ENCODE peak calls at places on chromosomes 6 and 20, in ten cellular contexts. N is breast epithelium; Y is CD8-positive, alpha-beta T cell; Q is IMR-90; M is heart right ventricle; U is astrocyte; O is cardiac muscle cell; W is aorta; F is AG04450; Z is right lobe of liver. X is an unnamed sample.

GRCh38 chr6:158536084-158536890 is 23.6 kb upstream of the TMEM181 start:
- DNase-seq in N (no peak), Y (peak), Q (peak), M (peak), U (peak), O (peak), W (peak), F (no peak), Z (peak), X (no peak)

GRCh38 chr20:32312718-32313424 is 35.4 kb downstream of the KIF3B start:
- DNase-seq in N (no peak), Y (no peak), Q (no peak), M (no peak), U (no peak), O (no peak), W (no peak), F (no peak), Z (no peak), X (no peak)

GRCh38 chr6:44630125-44631028 is 242.9 kb downstream of the CDC5L start:
- DNase-seq in N (no peak), Y (peak), Q (peak), M (no peak), U (peak), O (peak), W (no peak), F (peak), Z (no peak), X (no peak)

GRCh38 chr6:115358616-115359015 is 702.1 kb downstream of the FRK start:
- DNase-seq in N (no peak), Y (no peak), Q (no peak), M (no peak), U (no peak), O (no peak), W (no peak), F (no peak), Z (no peak), X (no peak)

GRCh38 chr6:82185948-82186347 is 61.6 kb downstream of the IBTK start:
- DNase-seq in N (no peak), Y (no peak), Q (no peak), M (no peak), U (no peak), O (peak), W (no peak), F (no peak), Z (no peak), X (no peak)

GRCh38 chr6:38273325-38273724 is 366.4 kb downstream of the BTBD9 start:
- DNase-seq in N (no peak), Y (no peak), Q (peak), M (no peak), U (peak), O (peak), W (no peak), F (no peak), Z (no peak), X (no peak)

GRCh38 chr20:32004963-32005362 is 5.3 kb upstream of the CCM2L start:
- DNase-seq in N (no peak), Y (no peak), Q (peak), M (no peak), U (no peak), O (peak), W (no peak), F (no peak), Z (no peak), X (no peak)

GRCh38 chr6:121686611-121687023 is 251.2 kb downstream of the GJA1 start:
- DNase-seq in N (no peak), Y (no peak), Q (no peak), M (peak), U (no peak), O (no peak), W (peak), F (no peak), Z (no peak), X (no peak)

GRCh38 chr20:51319522-51319921 is 223.0 kb downstream of the NFATC2 start:
- DNase-seq in N (no peak), Y (no peak), Q (no peak), M (no peak), U (no peak), O (no peak), W (no peak), F (no peak), Z (no peak), X (no peak)

GRCh38 chr6:84197708-84198107 is 29.7 kb downstream of the CEP162 start:
- DNase-seq in N (no peak), Y (no peak), Q (no peak), M (no peak), U (no peak), O (no peak), W (no peak), F (no peak), Z (no peak), X (no peak)

GRCh38 chr6:155050311-155050710 is 55.2 kb downstream of the TIAM2 start:
- DNase-seq in N (no peak), Y (no peak), Q (peak), M (no peak), U (peak), O (no peak), W (no peak), F (no peak), Z (no peak), X (no peak)

GRCh38 chr6:360791-361373 is 30.7 kb upstream of the IRF4 start:
- DNase-seq in N (no peak), Y (no peak), Q (no peak), M (no peak), U (no peak), O (no peak), W (no peak), F (no peak), Z (no peak), X (no peak)

GRCh38 chr6:14722001-14722567 is 523.8 kb upstream of the JARID2 start:
- DNase-seq in N (no peak), Y (no peak), Q (no peak), M (no peak), U (no peak), O (no peak), W (no peak), F (no peak), Z (no peak), X (no peak)

GRCh38 chr6:14726816-14727493 is 518.9 kb upstream of the JARID2 start:
- DNase-seq in N (no peak), Y (no peak), Q (peak), M (no peak), U (peak), O (no peak), W (no peak), F (no peak), Z (no peak), X (no peak)

GRCh38 chr6:14723535-14724086 is 522.3 kb upstream of the JARID2 start:
- DNase-seq in N (no peak), Y (no peak), Q (no peak), M (no peak), U (no peak), O (no peak), W (no peak), F (no peak), Z (no peak), X (no peak)

GRCh38 chr6:14722704-14723103 is 523.2 kb upstream of the JARID2 start:
- DNase-seq in N (no peak), Y (no peak), Q (no peak), M (no peak), U (no peak), O (no peak), W (no peak), F (no peak), Z (no peak), X (no peak)

DNA sequence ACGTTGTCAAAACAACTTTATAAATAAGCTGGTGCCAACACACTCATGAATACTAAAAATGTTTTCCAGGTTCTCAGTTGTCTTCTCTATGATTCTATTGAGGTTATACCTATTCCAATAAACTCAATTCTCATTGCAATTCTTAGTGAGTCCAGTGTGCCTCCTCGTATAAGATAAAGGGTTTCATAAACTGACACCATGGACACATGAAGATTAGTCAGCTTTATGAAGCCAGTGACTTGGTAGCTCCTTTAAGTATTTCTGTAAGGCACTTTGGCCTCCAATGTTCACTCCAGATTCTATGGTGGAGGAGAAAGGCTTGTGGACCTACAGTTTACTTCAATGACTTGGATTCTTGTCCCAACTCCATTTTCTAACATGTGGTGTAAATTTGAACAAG is 521.3 kb upstream of the JARID2 start:
- DNase-seq in N (no peak), Y (no peak), Q (no peak), M (no peak), U (no peak), O (no peak), W (no peak), F (no peak), Z (no peak), X (no peak)
- H3K27ac ChIP-seq in N (no peak), Y (no peak), Q (no peak), M (no peak), U (no peak), O (no peak), W (no peak), F (no peak), Z (no peak), X (no peak)

GRCh38 chr6:111952326-111952725 is 79.1 kb upstream of the FYN start:
- DNase-seq in N (no peak), Y (no peak), Q (no peak), M (no peak), U (no peak), O (no peak), W (no peak), F (no peak), Z (no peak), X (no peak)
- H3K27ac ChIP-seq in N (no peak), Y (no peak), Q (no peak), M (no peak), U (no peak), O (no peak), W (no peak), F (no peak), Z (no peak), X (peak)

DNA sequence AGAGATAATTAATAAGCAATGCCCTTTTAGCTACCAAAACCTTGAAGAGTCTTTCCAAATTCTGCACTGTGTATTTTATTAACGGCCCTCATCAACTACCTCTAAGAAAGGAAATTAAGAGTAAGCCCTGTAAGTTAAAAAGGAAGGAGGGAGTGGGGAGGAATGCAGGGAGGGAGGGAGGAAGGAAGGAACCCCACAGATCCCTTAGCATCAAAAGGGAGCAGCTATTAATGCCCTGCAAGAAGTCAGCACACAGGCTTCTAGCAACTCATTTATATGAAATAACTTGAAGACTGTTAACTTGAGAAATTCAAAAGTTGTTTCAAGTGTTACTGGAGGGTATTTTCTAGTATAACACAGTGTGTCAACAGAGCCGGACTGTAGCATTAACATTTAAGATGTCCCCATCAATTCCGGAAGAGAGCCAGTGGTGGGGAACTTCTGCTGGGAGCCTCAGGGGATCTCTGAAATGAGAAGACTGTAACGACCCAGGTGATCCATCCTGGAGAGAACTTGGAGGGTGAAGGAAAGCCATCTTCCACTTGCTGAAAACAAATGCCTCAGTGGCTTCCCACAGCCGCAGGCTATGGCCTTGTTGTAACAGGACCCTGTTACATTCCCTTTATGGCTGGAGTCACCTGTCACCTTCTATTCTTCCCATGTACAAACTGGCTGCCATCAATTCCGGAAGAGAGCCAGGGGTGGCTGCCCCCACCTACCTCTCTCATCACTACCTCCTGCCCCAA is 33.2 kb downstream of the SLC22A23 start:
- DNase-seq in N (no peak), Y (no peak), Q (no peak), M (no peak), U (no peak), O (no peak), W (no peak), F (no peak), Z (no peak), X (no peak)
- H3K27ac ChIP-seq in N (no peak), Y (no peak), Q (no peak), M (no peak), U (no peak), O (no peak), W (no peak), F (no peak), Z (no peak), X (no peak)

DNA sequence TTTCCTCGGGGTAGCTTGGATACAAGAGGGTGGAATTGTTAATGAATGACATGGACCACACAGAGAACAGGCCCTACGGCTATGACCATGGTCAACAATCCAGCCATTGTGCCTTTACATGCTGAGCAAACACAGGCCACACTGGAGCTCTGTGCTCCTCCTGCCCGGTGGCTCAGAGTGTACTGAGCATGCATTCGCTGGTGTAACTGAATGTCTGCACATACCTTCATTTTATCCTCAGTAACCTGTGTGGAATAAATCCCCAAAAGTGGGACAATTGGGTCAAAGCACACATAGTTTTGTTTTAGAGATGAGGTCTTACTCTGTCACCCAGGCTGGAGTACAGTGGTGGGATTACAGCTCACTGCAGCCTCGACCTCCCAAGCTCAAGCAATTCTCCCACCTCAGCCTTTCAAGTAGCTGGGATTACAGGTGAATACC is 32.8 kb downstream of the LRP11 start:
- DNase-seq in N (peak), Y (no peak), Q (no peak), M (no peak), U (no peak), O (no peak), W (no peak), F (no peak), Z (no peak), X (no peak)
- H3K27ac ChIP-seq in N (peak), Y (no peak), Q (peak), M (no peak), U (no peak), O (no peak), W (no peak), F (peak), Z (no peak), X (no peak)

DNA sequence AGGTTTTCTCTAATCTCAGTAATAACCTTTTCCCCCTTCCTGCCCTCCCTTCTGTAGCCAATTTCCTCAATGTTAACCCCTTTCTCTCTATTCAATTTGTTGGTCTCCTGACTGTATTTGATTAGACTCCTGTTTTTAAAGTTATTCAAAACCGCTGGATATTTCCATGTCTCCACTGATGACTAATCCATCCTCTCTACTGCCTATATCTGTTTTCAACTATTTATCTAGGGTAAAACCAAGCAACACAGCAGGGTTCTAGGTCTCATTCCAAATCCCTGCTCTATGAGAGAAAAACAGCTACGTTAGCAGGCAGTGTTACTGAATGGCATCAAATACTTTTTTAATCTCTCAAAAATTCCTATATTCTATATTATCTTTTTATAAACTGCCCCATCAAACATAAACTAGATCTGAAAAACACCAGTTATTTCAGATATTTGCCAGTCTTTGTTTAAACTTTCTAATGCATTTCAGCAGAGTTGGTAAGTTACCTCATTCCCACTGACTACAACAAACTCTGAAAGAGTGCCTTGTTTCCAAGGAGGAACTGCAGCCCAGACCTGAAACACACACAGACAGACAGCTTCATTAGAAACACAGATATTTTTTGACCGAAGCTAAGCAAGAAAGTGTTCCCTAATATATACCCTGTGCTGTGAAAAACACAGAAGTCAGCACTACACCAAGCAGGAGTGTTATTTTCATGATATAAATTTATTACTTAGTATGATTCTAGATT is 8.2 kb downstream of the RTN4IP1 start:
- DNase-seq in N (no peak), Y (no peak), Q (peak), M (no peak), U (peak), O (peak), W (no peak), F (no peak), Z (no peak), X (no peak)
- H3K27ac ChIP-seq in N (peak), Y (no peak), Q (no peak), M (no peak), U (peak), O (no peak), W (no peak), F (no peak), Z (no peak), X (no peak)

GRCh38 chr6:12955996-12956395 is 239.4 kb downstream of the PHACTR1 start:
- DNase-seq in N (no peak), Y (no peak), Q (no peak), M (no peak), U (no peak), O (no peak), W (no peak), F (no peak), Z (no peak), X (no peak)

GRCh38 chr6:12957321-12958051 is 240.9 kb downstream of the PHACTR1 start:
- DNase-seq in N (no peak), Y (peak), Q (peak), M (peak), U (peak), O (peak), W (peak), F (peak), Z (peak), X (no peak)

GRCh38 chr6:12961761-12962160 is 245.2 kb downstream of the PHACTR1 start:
- DNase-seq in N (no peak), Y (no peak), Q (no peak), M (no peak), U (no peak), O (no peak), W (no peak), F (no peak), Z (no peak), X (no peak)

GRCh38 chr6:12956991-12957320 is 240.4 kb downstream of the PHACTR1 start:
- DNase-seq in N (no peak), Y (no peak), Q (no peak), M (no peak), U (no peak), O (no peak), W (no peak), F (no peak), Z (no peak), X (no peak)

GRCh38 chr6:12958052-12958706 is 241.6 kb downstream of the PHACTR1 start:
- DNase-seq in N (no peak), Y (no peak), Q (no peak), M (no peak), U (peak), O (peak), W (no peak), F (no peak), Z (no peak), X (no peak)
- H3K27ac ChIP-seq in N (no peak), Y (no peak), Q (no peak), M (peak), U (no peak), O (no peak), W (peak), F (no peak), Z (no peak), X (no peak)

GRCh38 chr20:23366384-23366783 is 4.4 kb downstream of the GZF1 start:
- DNase-seq in N (no peak), Y (no peak), Q (no peak), M (no peak), U (no peak), O (no peak), W (no peak), F (no peak), Z (no peak), X (no peak)
- H3K27ac ChIP-seq in N (no peak), Y (no peak), Q (no peak), M (no peak), U (no peak), O (peak), W (no peak), F (no peak), Z (no peak), X (peak)

DNA sequence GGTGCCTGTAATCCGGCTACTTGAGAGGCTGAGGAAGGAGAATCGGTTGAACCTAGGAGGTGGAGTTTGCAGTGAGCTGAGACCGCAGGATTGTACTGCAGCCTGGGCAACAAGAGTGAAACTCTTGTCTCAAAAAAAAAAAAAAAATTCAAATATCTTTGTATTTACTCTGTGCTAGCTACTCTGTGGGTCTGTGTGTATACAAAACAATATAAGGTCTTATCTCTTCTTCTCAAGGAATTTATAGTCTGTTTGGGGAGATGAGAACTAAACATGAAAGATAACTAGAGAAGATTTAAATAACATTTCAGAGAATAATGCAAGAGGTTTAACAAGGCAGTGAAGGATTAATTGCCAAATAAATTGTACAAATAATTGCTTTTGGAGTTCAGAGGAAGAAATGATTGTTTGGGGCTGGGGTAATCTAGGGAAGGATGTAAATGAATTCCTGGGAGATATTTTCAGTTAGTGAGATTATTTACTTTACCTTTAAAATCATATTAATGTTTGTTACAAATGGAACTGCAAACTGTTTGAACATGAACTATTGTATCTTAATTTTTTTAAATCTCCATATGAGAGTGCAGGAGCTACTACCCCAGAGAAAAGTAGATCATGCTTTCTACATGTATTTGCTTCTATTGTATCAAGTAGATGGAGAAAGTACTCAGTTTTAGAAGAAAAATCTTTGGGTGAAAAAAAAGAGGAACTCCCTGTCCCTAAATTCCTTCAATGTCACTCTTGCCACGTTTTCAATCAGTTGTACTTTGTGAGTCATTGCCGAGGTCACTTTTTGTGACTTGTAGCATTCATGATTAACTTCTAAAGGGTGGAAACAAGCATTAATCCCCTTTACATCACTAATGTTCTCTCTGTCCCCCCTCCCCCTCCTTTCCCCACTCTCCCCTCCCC is 39.0 kb downstream of the NCOA3 start:
- DNase-seq in N (no peak), Y (no peak), Q (peak), M (no peak), U (no peak), O (peak), W (no peak), F (no peak), Z (no peak), X (no peak)
- H3K27ac ChIP-seq in N (no peak), Y (no peak), Q (no peak), M (no peak), U (no peak), O (no peak), W (no peak), F (no peak), Z (no peak), X (no peak)

GRCh38 chr6:10315631-10316145 is 99.2 kb downstream of the TFAP2A start:
- DNase-seq in N (no peak), Y (no peak), Q (no peak), M (no peak), U (no peak), O (no peak), W (no peak), F (no peak), Z (no peak), X (no peak)
- H3K27ac ChIP-seq in N (peak), Y (no peak), Q (peak), M (no peak), U (peak), O (no peak), W (no peak), F (no peak), Z (no peak), X (peak)

GRCh38 chr20:18032977-18033892 is 24.5 kb downstream of the OVOL2 start:
- DNase-seq in N (no peak), Y (no peak), Q (peak), M (no peak), U (no peak), O (no peak), W (no peak), F (no peak), Z (no peak), X (no peak)
- H3K27ac ChIP-seq in N (no peak), Y (no peak), Q (no peak), M (no peak), U (no peak), O (no peak), W (no peak), F (no peak), Z (no peak), X (no peak)

X was measured in epithelial cell of prostate.